ENCODE peak calls at places on chromosome 2, in four cellular contexts. N is lower lobe of right lung, K is HCT116, G is cardiac muscle cell. W is an unnamed sample.
A peak's percentile ranks its signal among the peaks of the same experiment; 100 is the strongest.

GRCh38 chr2:239977111-239977510 is 48.0 kb downstream of the NDUFA10 start:
- DNase-seq in N (no peak), K (no peak), G (no peak), W (no peak)

GRCh38 chr2:148565272-148565894 is 79.2 kb upstream of the EPC2 start:
- DNase-seq in N (no peak), K (no peak), G (peak; percentile 16), W (no peak)

GRCh38 chr2:64276417-64277095 is 132.3 kb upstream of the PELI1 start:
- DNase-seq in N (no peak), K (no peak), G (peak; percentile 54), W (no peak)

GRCh38 chr2:159982270-159982669 is 80.1 kb downstream of the PLA2R1 start:
- DNase-seq in N (no peak), K (no peak), G (peak; percentile 77), W (no peak)

GRCh38 chr2:101753207-101753616 is 55.7 kb downstream of the MAP4K4 start:
- DNase-seq in N (no peak), K (no peak), G (no peak), W (no peak)

GRCh38 chr2:20304411-20304810 is 46.2 kb downstream of the PUM2 start:
- DNase-seq in N (no peak), K (no peak), G (no peak), W (no peak)

GRCh38 chr2:26811261-26811660 is 25.4 kb downstream of the CENPA start:
- DNase-seq in N (no peak), K (no peak), G (no peak), W (no peak)

GRCh38 chr2:97673187-97673914 is 3.8 kb downstream of the C2orf92 start:
- DNase-seq in N (no peak), K (no peak), G (no peak), W (no peak)

GRCh38 chr2:144131042-144131441 is 388.9 kb downstream of the ZEB2 start:
- DNase-seq in N (no peak), K (no peak), G (no peak), W (no peak)

GRCh38 chr2:176566936-176567335 is 297.7 kb downstream of the MTX2 start:
- DNase-seq in N (no peak), K (no peak), G (no peak), W (no peak)

GRCh38 chr2:127609031-127609751 is 36.8 kb upstream of the GPR17 start:
- DNase-seq in N (peak; percentile 30), K (no peak), G (no peak), W (no peak)

GRCh38 chr2:164606557-164606956 is 14.7 kb downstream of the GRB14 start:
- DNase-seq in N (no peak), K (no peak), G (no peak), W (no peak)

GRCh38 chr2:98896416-98896815 is 39.6 kb downstream of the CRACDL start:
- DNase-seq in N (no peak), K (no peak), G (no peak), W (no peak)

GRCh38 chr2:216503697-216504375 is 5.2 kb downstream of the RPL37A start:
- DNase-seq in N (no peak), K (no peak), G (no peak), W (no peak)

GRCh38 chr2:239811001-239811798 is 213.9 kb downstream of the NDUFA10 start:
- DNase-seq in N (no peak), K (no peak), G (peak; percentile 7), W (no peak)

GRCh38 chr2:241071677-241072111 is 30.4 kb downstream of the MTERF4 start:
- DNase-seq in N (no peak), K (no peak), G (no peak), W (no peak)

GRCh38 chr2:31055938-31056337 is 82.3 kb downstream of the GALNT14 start:
- DNase-seq in N (no peak), K (no peak), G (no peak), W (no peak)

GRCh38 chr2:179428659-179429058 is 164.0 kb upstream of the SESTD1 start:
- DNase-seq in N (no peak), K (no peak), G (peak; percentile 19), W (no peak)

GRCh38 chr2:171807130-171807529 is 86.9 kb downstream of the SLC25A12 start:
- DNase-seq in N (no peak), K (peak; percentile 24), G (no peak), W (no peak)

GRCh38 chr2:719734-720133 is 42.5 kb upstream of the TMEM18 start:
- DNase-seq in N (no peak), K (no peak), G (no peak), W (no peak)

GRCh38 chr2:128323501-128323931 is 4.8 kb upstream of the HS6ST1 start:
- DNase-seq in N (no peak), K (no peak), G (no peak), W (no peak)

GRCh38 chr2:120463527-120463926 is 117.6 kb downstream of the INHBB start:
- DNase-seq in N (peak; percentile 12), K (no peak), G (no peak), W (no peak)

GRCh38 chr2:145599761-145600160 is 1079.8 kb upstream of the ZEB2 start:
- DNase-seq in N (no peak), K (no peak), G (no peak), W (no peak)

GRCh38 chr2:98072442-98072841 is 14.5 kb upstream of the VWA3B start:
- DNase-seq in N (no peak), K (no peak), G (no peak), W (no peak)

GRCh38 chr2:42925742-42926437 is 133.5 kb upstream of the HAAO start:
- DNase-seq in N (no peak), K (no peak), G (no peak), W (no peak)
- H3K4me1 ChIP-seq in N (peaks cover 85% of the 10 kb centered on the region), K (peaks cover 21% of the 10 kb centered on the region), G (peaks cover 43% of the 10 kb centered on the region), W (no peaks in the 10 kb centered on the region)

DNA sequence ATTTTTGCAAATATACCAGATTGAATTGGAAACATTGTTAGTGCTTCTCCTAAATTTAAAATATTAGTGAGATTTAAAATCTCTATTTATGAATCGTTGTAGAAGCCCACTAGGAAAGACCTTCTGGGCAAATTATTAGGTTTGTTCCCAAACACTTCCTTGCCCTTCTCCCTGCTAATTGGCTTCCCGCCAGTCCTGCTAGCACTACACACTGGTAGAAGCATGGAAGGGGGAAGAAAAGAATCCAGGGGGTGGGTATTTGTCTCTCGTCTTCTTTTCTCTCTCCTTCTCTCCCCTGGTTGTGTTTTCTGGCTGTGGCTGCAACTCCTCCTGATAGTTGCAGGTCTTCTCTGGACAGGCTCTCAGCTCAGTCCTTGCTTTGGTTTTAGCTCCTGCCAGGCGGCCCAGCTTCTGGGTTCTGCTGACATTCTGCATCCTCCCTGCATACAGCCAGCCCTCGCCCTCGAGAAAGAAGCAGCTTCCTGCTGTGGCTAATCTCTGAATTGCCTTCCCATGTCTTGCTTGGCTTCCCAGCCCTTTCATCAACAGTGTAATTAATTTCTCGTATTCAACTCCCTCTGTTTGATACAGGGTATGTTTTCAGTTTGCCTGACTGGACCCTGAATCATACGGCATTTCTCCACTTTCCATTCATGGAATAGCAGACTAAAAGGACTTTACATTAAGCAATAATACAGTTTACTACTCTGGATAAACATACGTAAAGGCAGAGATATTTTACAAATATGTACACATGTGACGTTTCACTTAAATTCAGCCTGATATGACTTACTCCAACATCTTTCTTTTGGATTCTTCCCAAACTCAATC is 6.9 kb upstream of the PARD3B start:
- DNase-seq in N (no peak), K (no peak), G (peak; percentile 54), W (no peak)
- H3K4me3 ChIP-seq in N (no peak overlapping the region), K (no peak overlapping the region), G (no peak overlapping the region), W (no peak overlapping the region)

DNA sequence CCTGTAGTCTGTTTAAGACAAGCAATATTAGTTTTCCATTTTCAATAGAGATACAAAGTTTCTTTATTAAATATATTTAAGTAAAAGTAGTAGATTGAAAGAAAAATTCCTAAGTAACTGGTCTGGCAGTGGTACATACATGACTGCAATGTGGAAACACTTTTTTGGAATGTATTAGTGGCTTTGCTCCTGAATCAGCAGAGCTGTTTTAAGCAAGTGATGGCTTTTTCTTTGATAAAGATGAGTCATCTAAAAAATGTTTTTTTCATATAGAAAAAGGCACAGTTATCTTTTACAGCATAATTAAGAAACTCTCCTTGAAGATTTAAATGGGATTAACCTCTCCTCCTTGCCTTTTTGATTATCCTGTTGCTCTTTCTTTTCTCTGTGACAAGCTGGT is 34.9 kb downstream of the KDM3A start:
- DNase-seq in N (no peak), K (no peak), G (peak; percentile 67), W (no peak)
- H3K36me3 ChIP-seq in N (peaks cover 96% of the 10 kb centered on the region), K (peaks cover 39% of the 10 kb centered on the region), G (peaks cover 91% of the 10 kb centered on the region), W (peaks cover 95% of the 10 kb centered on the region)

GRCh38 chr2:217901400-217901799 is 101.4 kb downstream of the TNS1 start:
- DNase-seq in N (no peak), K (no peak), G (no peak), W (no peak)

GRCh38 chr2:217903142-217903858 is 99.5 kb downstream of the TNS1 start:
- DNase-seq in N (no peak), K (no peak), G (no peak), W (no peak)

GRCh38 chr2:217902281-217903141 is 100.3 kb downstream of the TNS1 start:
- DNase-seq in N (peak; percentile 88), K (no peak), G (peak; percentile 81), W (no peak)

GRCh38 chr2:217900780-217901360 is 101.9 kb downstream of the TNS1 start:
- DNase-seq in N (no peak), K (no peak), G (no peak), W (no peak)

GRCh38 chr2:217901826-217902225 is 101.0 kb downstream of the TNS1 start:
- DNase-seq in N (no peak), K (no peak), G (peak; percentile 82), W (no peak)
- H3K4me1 ChIP-seq in N (peaks cover 100% of the 10 kb centered on the region), K (peaks cover 7% of the 10 kb centered on the region), G (peaks cover 16% of the 10 kb centered on the region), W (no peaks in the 10 kb centered on the region)

W was measured in CD4-positive, CD25-positive, alpha-beta regulatory T cell.